ENCODE peak calls at places on chromosomes 1 and 21, in seven cellular contexts. A, V, I, Y, R, Z and N are unnamed samples.

GRCh38 chr1:182293119-182293589 is 98.4 kb downstream of the GLUL start:
- DNase-seq in I (no peak), Z (no peak), V (no peak), A (no peak), R (no peak), Y (no peak), N (no peak)

GRCh38 chr1:109783436-109783835 is 19.7 kb upstream of the EPS8L3 start:
- DNase-seq in I (no peak), R (no peak), V (peak), Z (peak), A (peak), Y (no peak), N (no peak)

GRCh38 chr1:149848340-149848771 is 51.0 kb upstream of the BOLA1 start:
- DNase-seq in Y (no peak), Z (no peak), R (no peak), A (no peak), V (no peak), I (no peak), N (no peak)

GRCh38 chr1:236322566-236323409 is 41.0 kb upstream of the ERO1B start:
- DNase-seq in R (no peak), A (no peak), Z (no peak), I (peak), V (no peak), Y (no peak), N (no peak)

GRCh38 chr1:168439451-168440375 is 104.1 kb downstream of the XCL2 start:
- DNase-seq in I (peak), R (peak), V (peak), A (peak), Y (peak), Z (peak), N (peak)

GRCh38 chr1:2966435-2966834 is 54.8 kb upstream of the ACTRT2 start:
- DNase-seq in V (no peak), I (no peak), R (no peak), Z (no peak), A (no peak), Y (no peak), N (no peak)

GRCh38 chr21:19523731-19524130 is 1120.1 kb upstream of the TMPRSS15 start:
- DNase-seq in I (no peak), Y (no peak), R (no peak), Z (no peak), V (no peak), A (no peak), N (peak)

GRCh38 chr1:58739851-58740466 is 40.1 kb upstream of the MYSM1 start:
- DNase-seq in Z (peak), R (no peak), I (no peak), V (peak), A (peak), Y (no peak), N (peak)

GRCh38 chr21:37225440-37225839 is 41.7 kb downstream of the VPS26C start:
- DNase-seq in R (no peak), I (peak), V (no peak), A (no peak), Z (no peak), Y (no peak), N (no peak)

GRCh38 chr1:3276341-3276800 is 178.1 kb upstream of the ARHGEF16 start:
- DNase-seq in Y (no peak), V (no peak), R (no peak), I (no peak), Z (no peak), A (no peak), N (no peak)

GRCh38 chr1:22801347-22801746 is 90.7 kb downstream of the EPHB2 start:
- DNase-seq in Y (no peak), V (no peak), A (no peak), I (no peak), R (no peak), Z (no peak), N (no peak)

GRCh38 chr1:15738416-15739113 is 2.5 kb downstream of the SLC25A34 start:
- DNase-seq in A (no peak), R (no peak), I (no peak), Z (no peak), V (no peak), Y (no peak), N (no peak)

GRCh38 chr1:87330954-87331318 is 2.3 kb downstream of the LMO4 start:
- DNase-seq in V (no peak), Y (no peak), I (no peak), A (no peak), Z (no peak), R (no peak), N (no peak)

GRCh38 chr1:87333692-87334347 is 5.1 kb downstream of the LMO4 start:
- DNase-seq in A (no peak), Z (no peak), R (no peak), V (peak), I (no peak), Y (no peak), N (peak)

GRCh38 chr1:87330201-87330953 is 1.7 kb downstream of the LMO4 start:
- DNase-seq in A (no peak), Z (no peak), Y (peak), I (peak), R (peak), V (peak), N (peak)

GRCh38 chr1:87329756-87330200 is 1.1 kb downstream of the LMO4 start:
- DNase-seq in Y (no peak), I (no peak), Z (no peak), V (peak), R (no peak), A (no peak), N (peak)

DNA sequence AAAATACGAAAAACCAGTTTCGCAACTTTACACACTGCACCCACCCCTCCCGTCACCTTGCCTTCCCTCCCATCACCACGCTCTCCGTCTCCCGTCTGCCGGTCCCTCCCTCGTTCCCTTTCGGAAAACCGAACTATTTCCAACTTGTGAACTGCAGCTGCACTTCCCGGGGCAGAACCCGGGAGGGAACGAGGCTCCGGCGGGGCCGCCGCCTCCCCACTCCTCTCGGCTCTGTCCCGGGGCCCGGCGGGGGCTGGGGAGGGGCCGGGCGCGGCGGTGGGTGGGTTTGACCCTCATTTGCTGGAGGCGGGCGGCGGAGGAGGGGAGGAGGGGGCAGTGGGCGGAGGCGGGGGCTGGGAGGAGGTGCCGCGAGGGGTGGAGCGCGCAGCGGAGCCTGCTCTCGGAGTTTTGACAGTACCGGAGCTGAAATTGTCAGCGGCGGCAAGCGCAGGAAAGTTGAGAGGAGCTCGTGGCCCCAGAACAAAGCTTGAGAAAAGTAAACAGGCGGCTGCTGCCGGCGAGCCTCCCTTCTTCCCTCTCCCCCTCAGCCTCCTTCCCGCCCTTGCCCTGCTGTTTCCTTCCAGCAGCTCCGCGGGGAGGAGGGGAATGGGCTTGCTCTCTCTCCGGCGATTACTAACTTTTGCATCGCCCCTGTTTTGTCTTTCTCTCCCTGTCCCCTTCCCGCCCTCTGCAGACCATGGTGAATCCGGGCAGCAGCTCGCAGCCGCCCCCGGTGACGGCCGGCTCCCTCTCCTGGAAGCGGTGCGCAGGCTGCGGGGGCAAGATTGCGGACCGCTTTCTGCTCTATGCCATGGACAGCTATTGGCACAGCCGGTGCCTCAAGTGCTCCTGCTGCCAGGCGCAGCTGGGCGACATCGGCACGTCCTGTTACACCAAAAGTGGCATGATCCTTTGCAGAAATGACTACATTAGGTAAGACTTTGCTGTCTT is 2.9 kb downstream of the LMO4 start:
- DNase-seq in R (peak), I (peak), Y (peak), A (peak), V (peak), Z (peak), N (peak)
- TF ChIP-seq POLR2A in R (no peak), I (no peak), Y (peak), A (no peak), V (no peak), Z (no peak), N (no peak)

GRCh38 chr1:21175670-21176581 is 771 bp downstream of the EIF4G3 start:
- DNase-seq in R (peak), I (peak), Y (peak), Z (no peak), V (no peak), A (peak), N (no peak)
- TF ChIP-seq POLR2A in R (no peak), I (no peak), Y (peak), Z (no peak), V (no peak), A (no peak), N (no peak)

DNA sequence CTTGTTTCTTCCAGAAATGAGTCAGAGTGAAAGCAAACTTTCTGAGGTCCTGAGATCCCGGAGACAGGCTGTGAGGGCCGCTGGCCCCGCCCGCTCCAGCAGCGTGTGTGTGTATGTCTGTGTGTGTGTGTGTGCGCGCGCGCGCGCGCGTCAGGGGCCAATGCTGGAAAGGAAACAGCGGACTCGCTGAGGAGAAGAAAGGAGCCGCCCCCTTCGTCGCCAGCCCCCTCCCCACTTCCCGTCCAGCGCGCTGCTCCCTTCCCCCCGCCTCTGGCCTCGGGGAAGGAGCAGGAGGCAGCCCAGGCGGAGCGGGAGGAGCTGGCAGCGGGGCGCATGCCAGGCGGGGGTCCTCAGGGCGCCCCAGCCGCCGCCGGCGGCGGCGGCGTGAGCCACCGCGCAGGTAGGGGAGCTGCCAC is at the start of gene DISC1:
- DNase-seq in Z (peak), I (peak), A (peak), Y (peak), R (peak), V (peak), N (peak)
- TF ChIP-seq POLR2A in Z (no peak), I (no peak), A (no peak), Y (peak), R (no peak), V (no peak), N (no peak)

GRCh38 chr21:46667735-46668380 is 32.4 kb downstream of the PRMT2 start:
- DNase-seq in Z (no peak), V (peak), R (no peak), Y (no peak), I (no peak), A (no peak), N (peak)
- TF ChIP-seq POLR2A in Z (no peak), V (no peak), R (no peak), Y (no peak), I (no peak), A (peak), N (no peak)

GRCh38 chr1:225427249-225428065 is at the start of gene LBR:
- DNase-seq in I (peak), R (peak), A (no peak), V (peak), Z (no peak), Y (peak), N (peak)
- TF ChIP-seq POLR2A in I (no peak), R (no peak), A (no peak), V (no peak), Z (no peak), Y (peak), N (peak)